ENCODE peak calls at places on chromosome X, in ten cellular contexts. One of them, this sample, is unnamed.

GRCh38 chrX:103831803-103832544 is at the start of gene RAB9B:
- DNase-seq in progenitor cell of endocrine pancreas: peak; percentile 57
- DNase-seq in heart left ventricle: peak; percentile 45
- DNase-seq in HFFc6: no peak
- DNase-seq in A549: no peak
- DNase-seq in heart right ventricle: peak; percentile 20
- DNase-seq in uterus: peak; percentile 73
- DNase-seq in pancreas: peak; percentile 66
- DNase-seq in astrocyte of the spinal cord: peak; percentile 10
- DNase-seq in A673: peak; percentile 23
- DNase-seq in this sample: peak; percentile 16

GRCh38 chrX:2924151-2924550 is 5.0 kb downstream of the ARSD start:
- DNase-seq in progenitor cell of endocrine pancreas: no peak
- DNase-seq in heart left ventricle: no peak
- DNase-seq in HFFc6: no peak
- DNase-seq in A549: no peak
- DNase-seq in heart right ventricle: no peak
- DNase-seq in uterus: no peak
- DNase-seq in pancreas: no peak
- DNase-seq in astrocyte of the spinal cord: no peak
- DNase-seq in A673: no peak
- DNase-seq in this sample: no peak

GRCh38 chrX:40834225-40834624 is 98.9 kb upstream of the MED14 start:
- DNase-seq in progenitor cell of endocrine pancreas: no peak
- DNase-seq in heart left ventricle: no peak
- DNase-seq in HFFc6: no peak
- DNase-seq in A549: no peak
- DNase-seq in heart right ventricle: no peak
- DNase-seq in uterus: no peak
- DNase-seq in pancreas: no peak
- DNase-seq in astrocyte of the spinal cord: no peak
- DNase-seq in A673: no peak
- DNase-seq in this sample: no peak

GRCh38 chrX:2677764-2678163 is 13.3 kb upstream of the CD99 start:
- DNase-seq in progenitor cell of endocrine pancreas: no peak
- DNase-seq in heart left ventricle: peak; percentile 88
- DNase-seq in HFFc6: peak; percentile 99
- DNase-seq in A549: peak; percentile 94
- DNase-seq in heart right ventricle: peak; percentile 69
- DNase-seq in uterus: peak; percentile 84
- DNase-seq in pancreas: peak; percentile 75
- DNase-seq in astrocyte of the spinal cord: peak; percentile 98
- DNase-seq in A673: peak; percentile 64
- DNase-seq in this sample: peak; percentile 96

GRCh38 chrX:103248553-103248952 is 6.4 kb downstream of the TCEAL8 start:
- DNase-seq in progenitor cell of endocrine pancreas: no peak
- DNase-seq in heart left ventricle: no peak
- DNase-seq in HFFc6: no peak
- DNase-seq in A549: peak; percentile 11
- DNase-seq in heart right ventricle: no peak
- DNase-seq in uterus: no peak
- DNase-seq in pancreas: no peak
- DNase-seq in astrocyte of the spinal cord: peak; percentile 22
- DNase-seq in A673: peak; percentile 42
- DNase-seq in this sample: peak; percentile 24

GRCh38 chrX:150478496-150479492 is 89.6 kb upstream of the MTM1 start:
- DNase-seq in progenitor cell of endocrine pancreas: no peak
- DNase-seq in heart left ventricle: no peak
- DNase-seq in HFFc6: no peak
- DNase-seq in A549: no peak
- DNase-seq in heart right ventricle: no peak
- DNase-seq in uterus: no peak
- DNase-seq in pancreas: no peak
- DNase-seq in astrocyte of the spinal cord: no peak
- DNase-seq in A673: no peak
- DNase-seq in this sample: no peak

GRCh38 chrX:71292669-71293379 is 8.7 kb upstream of the ITGB1BP2 start:
- DNase-seq in progenitor cell of endocrine pancreas: no peak
- DNase-seq in heart left ventricle: no peak
- DNase-seq in HFFc6: peak; percentile 48
- DNase-seq in A549: no peak
- DNase-seq in heart right ventricle: no peak
- DNase-seq in uterus: no peak
- DNase-seq in pancreas: no peak
- DNase-seq in astrocyte of the spinal cord: peak; percentile 55
- DNase-seq in A673: no peak
- DNase-seq in this sample: no peak

GRCh38 chrX:68659385-68659784 is 11.9 kb downstream of the STARD8 start:
- DNase-seq in progenitor cell of endocrine pancreas: no peak
- DNase-seq in heart left ventricle: no peak
- DNase-seq in HFFc6: no peak
- DNase-seq in A549: no peak
- DNase-seq in heart right ventricle: no peak
- DNase-seq in uterus: no peak
- DNase-seq in pancreas: no peak
- DNase-seq in astrocyte of the spinal cord: peak; percentile 16
- DNase-seq in A673: no peak
- DNase-seq in this sample: no peak

GRCh38 chrX:137031517-137032377 is 2.0 kb downstream of the GPR101 start:
- DNase-seq in progenitor cell of endocrine pancreas: no peak
- DNase-seq in heart left ventricle: no peak
- DNase-seq in HFFc6: peak; percentile 1
- DNase-seq in A549: no peak
- DNase-seq in heart right ventricle: no peak
- DNase-seq in uterus: no peak
- DNase-seq in pancreas: no peak
- DNase-seq in astrocyte of the spinal cord: peak; percentile 32
- DNase-seq in A673: peak; percentile 78
- DNase-seq in this sample: peak; percentile 21

GRCh38 chrX:19373034-19373891 is 29.5 kb downstream of the PDHA1 start:
- DNase-seq in progenitor cell of endocrine pancreas: no peak
- DNase-seq in heart left ventricle: no peak
- DNase-seq in HFFc6: no peak
- DNase-seq in A549: no peak
- DNase-seq in heart right ventricle: no peak
- DNase-seq in uterus: no peak
- DNase-seq in pancreas: no peak
- DNase-seq in astrocyte of the spinal cord: no peak
- DNase-seq in A673: no peak
- DNase-seq in this sample: no peak

GRCh38 chrX:125203379-125203736 is 116.3 kb upstream of the TEX13C start:
- DNase-seq in progenitor cell of endocrine pancreas: no peak
- DNase-seq in heart left ventricle: peak; percentile 51
- DNase-seq in HFFc6: no peak
- DNase-seq in A549: no peak
- DNase-seq in heart right ventricle: no peak
- DNase-seq in uterus: no peak
- DNase-seq in pancreas: peak; percentile 64
- DNase-seq in astrocyte of the spinal cord: no peak
- DNase-seq in A673: peak; percentile 17
- DNase-seq in this sample: peak; percentile 4

GRCh38 chrX:123217077-123217476 is 33.0 kb downstream of the GRIA3 start:
- DNase-seq in progenitor cell of endocrine pancreas: no peak
- DNase-seq in heart left ventricle: no peak
- DNase-seq in HFFc6: peak; percentile 44
- DNase-seq in A549: no peak
- DNase-seq in heart right ventricle: no peak
- DNase-seq in uterus: peak; percentile 47
- DNase-seq in pancreas: no peak
- DNase-seq in astrocyte of the spinal cord: no peak
- DNase-seq in A673: no peak
- DNase-seq in this sample: peak; percentile 37

GRCh38 chrX:147738260-147738659 is 173.5 kb upstream of the FMR1 start:
- DNase-seq in progenitor cell of endocrine pancreas: no peak
- DNase-seq in heart left ventricle: no peak
- DNase-seq in HFFc6: no peak
- DNase-seq in A549: no peak
- DNase-seq in heart right ventricle: no peak
- DNase-seq in uterus: no peak
- DNase-seq in pancreas: no peak
- DNase-seq in astrocyte of the spinal cord: no peak
- DNase-seq in A673: no peak
- DNase-seq in this sample: no peak

GRCh38 chrX:130704053-130705038 is 198.7 kb downstream of the ENOX2 start:
- DNase-seq in progenitor cell of endocrine pancreas: no peak
- DNase-seq in heart left ventricle: no peak
- DNase-seq in HFFc6: peak; percentile 10
- DNase-seq in A549: no peak
- DNase-seq in heart right ventricle: no peak
- DNase-seq in uterus: no peak
- DNase-seq in pancreas: no peak
- DNase-seq in astrocyte of the spinal cord: peak; percentile 18
- DNase-seq in A673: no peak
- DNase-seq in this sample: peak; percentile 30

DNA sequence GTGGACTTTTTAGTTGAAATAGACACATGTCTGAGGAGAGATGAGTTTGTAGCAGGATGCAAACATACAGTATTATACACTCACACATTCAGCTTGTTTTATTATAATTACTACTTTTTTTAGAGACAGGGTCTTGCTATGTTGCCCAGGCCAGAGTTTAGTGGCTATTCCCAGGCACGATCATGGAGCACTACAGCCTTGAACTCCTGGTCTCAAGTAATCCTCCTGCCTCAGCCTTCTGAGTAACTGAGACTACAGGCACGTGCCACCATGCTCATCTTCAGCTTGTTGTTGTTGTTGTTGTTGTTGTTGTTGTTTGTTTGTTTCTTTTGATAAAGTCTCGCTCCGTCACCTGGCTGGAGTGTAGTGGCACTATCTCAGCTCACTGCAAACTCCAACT is 94.7 kb upstream of the ACSL4 start:
- DNase-seq in progenitor cell of endocrine pancreas: no peak
- DNase-seq in heart left ventricle: no peak
- DNase-seq in HFFc6: no peak
- DNase-seq in A549: no peak
- DNase-seq in heart right ventricle: no peak
- DNase-seq in uterus: no peak
- DNase-seq in pancreas: no peak
- DNase-seq in astrocyte of the spinal cord: no peak
- DNase-seq in A673: no peak
- DNase-seq in this sample: no peak
- TF ChIP-seq CTCF in progenitor cell of endocrine pancreas: no peak
- TF ChIP-seq CTCF in heart left ventricle: no peak
- TF ChIP-seq CTCF in HFFc6: no peak
- TF ChIP-seq CTCF in A549: no peak
- TF ChIP-seq CTCF in heart right ventricle: no peak
- TF ChIP-seq CTCF in uterus: no peak
- TF ChIP-seq CTCF in pancreas: no peak
- TF ChIP-seq CTCF in astrocyte of the spinal cord: no peak
- TF ChIP-seq CTCF in A673: no peak
- TF ChIP-seq CTCF in this sample: no peak

DNA sequence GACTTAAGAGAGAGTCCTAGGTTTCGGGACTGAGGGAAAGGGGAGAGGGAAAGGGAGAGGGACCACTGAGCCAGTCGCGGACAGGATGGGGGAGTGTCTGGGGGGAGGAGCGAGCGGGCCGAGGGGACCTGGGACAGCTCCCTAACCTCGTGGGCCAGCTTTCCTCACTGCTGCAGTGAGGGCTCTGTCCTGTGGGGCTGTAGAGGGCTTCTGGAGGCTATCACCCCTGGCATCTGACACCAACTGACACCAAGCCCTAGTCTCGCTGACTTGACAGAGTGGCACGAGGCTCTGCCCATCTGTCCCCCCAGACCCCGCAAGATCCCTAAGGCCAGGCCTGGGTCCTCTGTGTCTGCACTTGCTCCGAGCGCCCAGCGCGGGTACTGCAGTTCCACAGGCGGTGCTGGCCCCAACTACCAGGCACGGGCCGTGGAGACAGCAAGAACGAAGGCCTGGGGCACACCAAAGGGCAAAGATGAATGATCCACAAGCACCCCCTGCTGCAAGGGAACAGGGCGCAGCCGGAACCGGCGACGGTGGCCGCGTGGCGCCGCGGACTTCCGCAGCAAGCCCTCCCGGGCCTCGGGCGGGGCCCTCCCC is 465 bp downstream of the HAUS7 start:
- DNase-seq in progenitor cell of endocrine pancreas: no peak
- DNase-seq in heart left ventricle: no peak
- DNase-seq in HFFc6: peak; percentile 19
- DNase-seq in A549: peak; percentile 47
- DNase-seq in heart right ventricle: peak; percentile 14
- DNase-seq in uterus: no peak
- DNase-seq in pancreas: no peak
- DNase-seq in astrocyte of the spinal cord: peak; percentile 13
- DNase-seq in A673: peak; percentile 27
- DNase-seq in this sample: peak; percentile 9
- TF ChIP-seq CTCF in progenitor cell of endocrine pancreas: no peak
- TF ChIP-seq CTCF in heart left ventricle: peak; percentile 21
- TF ChIP-seq CTCF in HFFc6: no peak
- TF ChIP-seq CTCF in A549: no peak
- TF ChIP-seq CTCF in heart right ventricle: no peak
- TF ChIP-seq CTCF in uterus: no peak
- TF ChIP-seq CTCF in pancreas: no peak
- TF ChIP-seq CTCF in astrocyte of the spinal cord: no peak
- TF ChIP-seq CTCF in A673: no peak
- TF ChIP-seq CTCF in this sample: peak; percentile 22

DNA sequence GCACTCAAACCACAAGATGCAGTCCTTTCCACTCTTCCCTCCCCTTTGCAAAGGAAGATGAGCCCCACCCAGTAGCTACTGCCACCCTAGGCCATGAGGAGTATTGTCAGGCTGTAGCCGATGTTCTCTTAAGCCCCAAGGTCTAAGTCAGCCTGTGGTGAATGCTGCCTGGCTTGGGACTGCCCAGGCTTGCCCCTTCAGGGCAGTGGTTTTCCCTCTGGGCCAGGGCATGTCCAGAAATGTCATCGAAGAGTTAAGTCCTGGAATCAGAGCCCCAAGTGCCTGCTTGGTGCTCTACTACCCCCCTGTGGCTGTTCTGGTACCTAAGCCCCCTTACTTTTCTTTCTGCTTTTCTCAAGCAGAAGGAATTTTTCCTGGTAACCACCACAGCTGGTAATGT is 11.8 kb upstream of the PGK1 start:
- DNase-seq in progenitor cell of endocrine pancreas: no peak
- DNase-seq in heart left ventricle: no peak
- DNase-seq in HFFc6: peak; percentile 41
- DNase-seq in A549: no peak
- DNase-seq in heart right ventricle: no peak
- DNase-seq in uterus: no peak
- DNase-seq in pancreas: no peak
- DNase-seq in astrocyte of the spinal cord: peak; percentile 62
- DNase-seq in A673: peak; percentile 18
- DNase-seq in this sample: peak; percentile 57
- TF ChIP-seq CTCF in progenitor cell of endocrine pancreas: peak; percentile 42
- TF ChIP-seq CTCF in heart left ventricle: peak; percentile 14
- TF ChIP-seq CTCF in HFFc6: peak; percentile 70
- TF ChIP-seq CTCF in A549: peak; percentile 60
- TF ChIP-seq CTCF in heart right ventricle: no peak
- TF ChIP-seq CTCF in uterus: no peak
- TF ChIP-seq CTCF in pancreas: no peak
- TF ChIP-seq CTCF in astrocyte of the spinal cord: peak; percentile 38
- TF ChIP-seq CTCF in A673: peak; percentile 44
- TF ChIP-seq CTCF in this sample: peak; percentile 24

GRCh38 chrX:67435536-67435935 is 108.3 kb upstream of the AR start:
- DNase-seq in progenitor cell of endocrine pancreas: no peak
- DNase-seq in heart left ventricle: no peak
- DNase-seq in HFFc6: no peak
- DNase-seq in A549: no peak
- DNase-seq in heart right ventricle: no peak
- DNase-seq in uterus: no peak
- DNase-seq in pancreas: no peak
- DNase-seq in astrocyte of the spinal cord: no peak
- DNase-seq in A673: no peak
- DNase-seq in this sample: no peak

GRCh38 chrX:67437821-67438220 is 106.0 kb upstream of the AR start:
- DNase-seq in progenitor cell of endocrine pancreas: no peak
- DNase-seq in heart left ventricle: no peak
- DNase-seq in HFFc6: no peak
- DNase-seq in A549: no peak
- DNase-seq in heart right ventricle: no peak
- DNase-seq in uterus: no peak
- DNase-seq in pancreas: no peak
- DNase-seq in astrocyte of the spinal cord: no peak
- DNase-seq in A673: no peak
- DNase-seq in this sample: no peak

GRCh38 chrX:67436867-67437266 is 107.0 kb upstream of the AR start:
- DNase-seq in progenitor cell of endocrine pancreas: no peak
- DNase-seq in heart left ventricle: no peak
- DNase-seq in HFFc6: no peak
- DNase-seq in A549: no peak
- DNase-seq in heart right ventricle: peak; percentile 6
- DNase-seq in uterus: no peak
- DNase-seq in pancreas: no peak
- DNase-seq in astrocyte of the spinal cord: no peak
- DNase-seq in A673: no peak
- DNase-seq in this sample: no peak
- TF ChIP-seq CTCF in progenitor cell of endocrine pancreas: no peak
- TF ChIP-seq CTCF in heart left ventricle: no peak
- TF ChIP-seq CTCF in HFFc6: no peak
- TF ChIP-seq CTCF in A549: no peak
- TF ChIP-seq CTCF in heart right ventricle: no peak
- TF ChIP-seq CTCF in uterus: no peak
- TF ChIP-seq CTCF in pancreas: no peak
- TF ChIP-seq CTCF in astrocyte of the spinal cord: no peak
- TF ChIP-seq CTCF in A673: no peak
- TF ChIP-seq CTCF in this sample: no peak

This sample was measured in MCF 10A.